ENCODE peak calls at places on chromosomes 7 and 10, in nine cellular contexts. K is osteocyte; H is choroid plexus epithelial cell; O is epithelial cell of esophagus; V is RWPE1; W is mucosa of descending colon; L is astrocyte; R is lower lobe of right lung; S is CD8-positive, alpha-beta T cell. P is an unnamed sample.

GRCh38 chr7:115731796-115732471 is 298.6 kb downstream of the TFEC start:
- DNase-seq in S (no peak), K (no peak), H (no peak), V (no peak), O (no peak), W (no peak), L (no peak), R (no peak), P (no peak)

GRCh38 chr10:43385412-43386004 is 14.1 kb downstream of the FXYD4 start:
- DNase-seq in W (no peak), L (no peak), O (no peak), H (no peak), S (no peak), K (no peak), V (no peak), R (no peak), P (no peak)

GRCh38 chr7:5827755-5828154 is 46.3 kb upstream of the RNF216 start:
- DNase-seq in K (no peak), H (peak; percentile 19), O (peak; percentile 31), S (no peak), W (peak; percentile 49), V (no peak), R (peak; percentile 52), L (no peak), P (peak; percentile 25)

GRCh38 chr7:102287465-102288146 is 938 bp downstream of the SH2B2 start:
- DNase-seq in W (peak; percentile 56), S (no peak), V (no peak), K (no peak), H (peak; percentile 29), L (no peak), O (peak; percentile 22), R (peak; percentile 63), P (no peak)

GRCh38 chr7:87199241-87199640 is 20.3 kb downstream of the TMEM243 start:
- DNase-seq in W (no peak), V (no peak), S (no peak), K (no peak), L (no peak), H (no peak), R (no peak), O (no peak), P (no peak)

GRCh38 chr7:37054631-37055300 is 330.5 kb upstream of the AOAH start:
- DNase-seq in S (no peak), O (no peak), K (no peak), V (no peak), H (no peak), L (peak; percentile 49), R (no peak), W (no peak), P (no peak)

GRCh38 chr7:150567168-150567567 is at the start of gene GIMAP4:
- DNase-seq in R (no peak), W (peak; percentile 31), H (no peak), L (no peak), O (no peak), K (no peak), V (no peak), S (peak; percentile 33), P (no peak)

GRCh38 chr10:104980401-104980800 is 339.3 kb downstream of the SORCS3 start:
- DNase-seq in K (no peak), V (no peak), L (no peak), R (no peak), H (no peak), S (no peak), O (no peak), W (no peak), P (no peak)

GRCh38 chr10:75168275-75168674 is 42.3 kb upstream of the VDAC2 start:
- DNase-seq in O (no peak), K (no peak), H (no peak), W (no peak), R (no peak), V (no peak), S (no peak), L (no peak), P (no peak)

GRCh38 chr7:108284349-108285017 is 154.3 kb upstream of the LAMB4 start:
- DNase-seq in W (no peak), R (no peak), H (no peak), L (no peak), S (no peak), O (no peak), V (no peak), K (no peak), P (no peak)

GRCh38 chr7:143882611-143883078 is 19.3 kb downstream of the TCAF1 start:
- DNase-seq in V (no peak), W (no peak), L (peak; percentile 56), K (peak; percentile 88), H (peak; percentile 63), O (peak; percentile 40), R (peak; percentile 60), S (no peak), P (peak; percentile 90)

GRCh38 chr7:51289608-51290370 is 26.8 kb downstream of the COBL start:
- DNase-seq in R (no peak), K (peak; percentile 27), L (no peak), W (no peak), S (no peak), V (no peak), H (no peak), O (no peak), P (no peak)

GRCh38 chr7:135979674-135980660 is 2.8 kb upstream of the MTPN start:
- DNase-seq in H (peak; percentile 42), O (peak; percentile 54), W (no peak), R (no peak), V (no peak), K (no peak), L (peak; percentile 67), S (no peak), P (no peak)

GRCh38 chr7:157564518-157565177 is 227.8 kb downstream of the DNAJB6 start:
- DNase-seq in H (peak; percentile 65), O (no peak), S (no peak), R (no peak), L (peak; percentile 98), V (peak; percentile 4), K (no peak), W (no peak), P (no peak)

GRCh38 chr10:48609441-48609840 is 4.6 kb upstream of the ARHGAP22 start:
- DNase-seq in H (no peak), W (no peak), K (peak; percentile 38), L (no peak), R (no peak), V (no peak), S (no peak), O (no peak), P (no peak)

GRCh38 chr10:23918090-23918704 is 290.7 kb upstream of the KIAA1217 start:
- DNase-seq in W (no peak), K (no peak), L (no peak), H (no peak), S (no peak), O (no peak), V (no peak), R (no peak), P (peak; percentile 69)

GRCh38 chr7:33922820-33923219 is 17.5 kb downstream of the BMPER start:
- DNase-seq in V (no peak), H (no peak), K (no peak), L (no peak), O (no peak), S (no peak), W (no peak), R (no peak), P (no peak)

GRCh38 chr7:33918401-33919120 is 13.2 kb downstream of the BMPER start:
- DNase-seq in K (no peak), L (no peak), V (no peak), R (no peak), O (no peak), S (no peak), H (no peak), W (no peak), P (no peak)

GRCh38 chr7:33921216-33921938 is 16.0 kb downstream of the BMPER start:
- DNase-seq in H (peak; percentile 38), K (no peak), R (no peak), O (no peak), W (peak; percentile 33), L (no peak), S (no peak), V (no peak), P (no peak)

GRCh38 chr7:33926535-33926934 is 21.2 kb downstream of the BMPER start:
- DNase-seq in K (no peak), R (no peak), S (no peak), W (no peak), O (no peak), V (no peak), H (peak; percentile 38), L (peak; percentile 50), P (no peak)

GRCh38 chr7:33923440-33924229 is 18.3 kb downstream of the BMPER start:
- DNase-seq in S (no peak), O (no peak), V (no peak), K (no peak), W (no peak), L (no peak), R (no peak), H (no peak), P (no peak)
- TF ChIP-seq CTCF in S (no peak), O (no peak), V (no peak), K (no peak), W (no peak), L (no peak), R (no peak), H (no peak), P (no peak)

DNA sequence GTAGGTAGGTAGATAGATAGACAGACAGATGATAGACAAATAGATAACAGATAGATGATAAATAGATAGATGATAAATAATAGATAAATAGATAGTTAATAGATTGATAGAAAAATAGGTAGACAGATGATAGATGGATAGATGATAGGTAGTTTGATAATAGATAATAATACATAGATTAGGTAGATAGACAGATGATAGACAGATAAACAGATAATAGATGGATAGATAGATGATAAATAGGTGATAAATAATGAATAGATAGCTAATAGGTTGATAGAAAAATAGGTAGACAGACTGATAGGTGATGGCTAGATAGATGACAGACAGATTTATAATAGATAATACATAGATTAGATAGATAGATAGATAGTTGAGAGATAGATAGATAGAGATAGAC is 350.5 kb upstream of the DPP6 start:
- DNase-seq in V (no peak), L (no peak), S (no peak), H (no peak), K (no peak), R (no peak), W (no peak), O (no peak), P (no peak)
- TF ChIP-seq CTCF in V (no peak), L (no peak), S (no peak), H (no peak), K (no peak), R (no peak), W (no peak), O (no peak), P (no peak)

GRCh38 chr7:66140924-66141323 is 26.3 kb downstream of the CRCP start:
- DNase-seq in S (no peak), H (peak; percentile 91), O (peak; percentile 87), L (peak; percentile 77), R (peak; percentile 71), V (peak; percentile 26), W (peak; percentile 39), K (no peak), P (peak; percentile 74)
- TF ChIP-seq CTCF in S (no peak), H (peak; percentile 92), O (peak; percentile 82), L (peak; percentile 44), R (peak; percentile 64), V (no peak), W (no peak), K (peak; percentile 64), P (peak; percentile 6)

DNA sequence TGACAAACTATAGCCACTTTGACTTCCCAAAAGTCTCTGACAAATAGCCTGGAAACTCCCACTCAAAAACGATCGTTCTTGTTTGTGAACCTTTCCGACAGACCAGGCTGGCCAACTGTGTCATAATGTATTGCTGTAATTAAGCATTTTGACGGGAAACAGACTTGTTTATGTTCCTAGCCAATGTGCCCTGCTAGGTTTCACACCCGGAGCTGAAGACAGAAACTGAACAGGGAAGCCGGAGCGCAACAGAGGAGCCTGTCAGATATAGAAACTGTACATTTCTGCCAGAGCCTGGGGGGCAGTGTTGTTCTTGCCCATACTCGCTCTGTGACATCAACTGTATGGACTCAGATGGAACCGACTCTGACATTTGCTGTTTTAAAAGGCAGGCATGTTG is 55.3 kb upstream of the C7orf33 start:
- DNase-seq in W (peak; percentile 9), S (no peak), O (peak; percentile 47), H (no peak), L (no peak), K (no peak), R (no peak), V (no peak), P (no peak)
- TF ChIP-seq CTCF in W (no peak), S (no peak), O (no peak), H (no peak), L (no peak), K (no peak), R (no peak), V (no peak), P (no peak)

P was measured in glutamatergic neuron.